ENCODE peak calls at places on chromosomes 16 and 17, in nine cellular contexts. One of them, this sample, is unnamed.
A peak's percentile ranks its signal among the peaks of the same experiment; 100 is the strongest.

GRCh38 chr16:69520800-69521602 is 44.8 kb upstream of the NFAT5 start:
- DNase-seq in A673: no peak
- DNase-seq in chondrocyte: no peak
- DNase-seq in kidney epithelial cell: no peak
- DNase-seq in neural progenitor cell: no peak
- DNase-seq in A549: no peak
- DNase-seq in thoracic aorta: no peak
- DNase-seq in WTC11: no peak
- DNase-seq in cardiac fibroblast: peak; percentile 18
- DNase-seq in this sample: no peak

GRCh38 chr17:728911-729310 is 3.5 kb upstream of the TLCD3A start:
- DNase-seq in WTC11: no peak
- DNase-seq in chondrocyte: no peak
- DNase-seq in kidney epithelial cell: no peak
- DNase-seq in A549: no peak
- DNase-seq in cardiac fibroblast: no peak
- DNase-seq in A673: no peak
- DNase-seq in thoracic aorta: no peak
- DNase-seq in neural progenitor cell: no peak
- DNase-seq in this sample: no peak

GRCh38 chr17:17784599-17785264 is 52.1 kb downstream of the SREBF1 start:
- DNase-seq in thoracic aorta: no peak
- DNase-seq in WTC11: no peak
- DNase-seq in cardiac fibroblast: no peak
- DNase-seq in kidney epithelial cell: no peak
- DNase-seq in A673: peak; percentile 81
- DNase-seq in A549: peak; percentile 71
- DNase-seq in chondrocyte: peak; percentile 81
- DNase-seq in neural progenitor cell: peak; percentile 56
- DNase-seq in this sample: no peak

GRCh38 chr16:73228649-73229048 is 180.7 kb upstream of the ZFHX3 start:
- DNase-seq in kidney epithelial cell: no peak
- DNase-seq in neural progenitor cell: no peak
- DNase-seq in WTC11: no peak
- DNase-seq in chondrocyte: no peak
- DNase-seq in cardiac fibroblast: peak; percentile 90
- DNase-seq in A549: no peak
- DNase-seq in A673: no peak
- DNase-seq in thoracic aorta: no peak
- DNase-seq in this sample: no peak

GRCh38 chr16:75065149-75065807 is 51.3 kb downstream of the LDHD start:
- DNase-seq in A549: peak; percentile 33
- DNase-seq in cardiac fibroblast: no peak
- DNase-seq in kidney epithelial cell: no peak
- DNase-seq in neural progenitor cell: no peak
- DNase-seq in chondrocyte: no peak
- DNase-seq in A673: no peak
- DNase-seq in thoracic aorta: no peak
- DNase-seq in WTC11: no peak
- DNase-seq in this sample: no peak

GRCh38 chr16:2753523-2754020 is 1.1 kb downstream of the SRRM2 start:
- DNase-seq in chondrocyte: no peak
- DNase-seq in kidney epithelial cell: no peak
- DNase-seq in WTC11: no peak
- DNase-seq in A549: no peak
- DNase-seq in A673: no peak
- DNase-seq in neural progenitor cell: peak; percentile 35
- DNase-seq in thoracic aorta: no peak
- DNase-seq in cardiac fibroblast: peak; percentile 19
- DNase-seq in this sample: no peak

GRCh38 chr17:79815836-79816371 is 19.0 kb upstream of the CBX8 start:
- DNase-seq in A673: no peak
- DNase-seq in neural progenitor cell: peak; percentile 42
- DNase-seq in thoracic aorta: no peak
- DNase-seq in WTC11: no peak
- DNase-seq in chondrocyte: no peak
- DNase-seq in kidney epithelial cell: no peak
- DNase-seq in A549: no peak
- DNase-seq in cardiac fibroblast: no peak
- DNase-seq in this sample: no peak

GRCh38 chr16:85554791-85555548 is 58.2 kb upstream of the GSE1 start:
- DNase-seq in cardiac fibroblast: peak; percentile 82
- DNase-seq in A549: peak; percentile 52
- DNase-seq in kidney epithelial cell: no peak
- DNase-seq in WTC11: no peak
- DNase-seq in A673: peak; percentile 78
- DNase-seq in chondrocyte: no peak
- DNase-seq in neural progenitor cell: peak; percentile 62
- DNase-seq in thoracic aorta: peak; percentile 53
- DNase-seq in this sample: no peak

GRCh38 chr16:49644143-49644460 is 211.8 kb downstream of the ZNF423 start:
- DNase-seq in A673: peak; percentile 60
- DNase-seq in cardiac fibroblast: peak; percentile 59
- DNase-seq in chondrocyte: no peak
- DNase-seq in thoracic aorta: no peak
- DNase-seq in WTC11: no peak
- DNase-seq in neural progenitor cell: peak; percentile 21
- DNase-seq in A549: no peak
- DNase-seq in kidney epithelial cell: no peak
- DNase-seq in this sample: no peak

GRCh38 chr16:22065252-22065651 is 27.1 kb upstream of the VWA3A start:
- DNase-seq in A549: no peak
- DNase-seq in neural progenitor cell: no peak
- DNase-seq in thoracic aorta: no peak
- DNase-seq in kidney epithelial cell: no peak
- DNase-seq in cardiac fibroblast: no peak
- DNase-seq in WTC11: no peak
- DNase-seq in chondrocyte: no peak
- DNase-seq in A673: no peak
- DNase-seq in this sample: no peak

GRCh38 chr17:48526986-48527741 is 3.6 kb downstream of the HOXB1 start:
- DNase-seq in neural progenitor cell: peak; percentile 77
- DNase-seq in A673: no peak
- DNase-seq in kidney epithelial cell: no peak
- DNase-seq in A549: no peak
- DNase-seq in chondrocyte: no peak
- DNase-seq in thoracic aorta: no peak
- DNase-seq in WTC11: peak; percentile 75
- DNase-seq in cardiac fibroblast: no peak
- DNase-seq in this sample: no peak

GRCh38 chr17:41666336-41666680 is 22.4 kb upstream of the EIF1 start:
- DNase-seq in cardiac fibroblast: peak; percentile 55
- DNase-seq in neural progenitor cell: peak; percentile 41
- DNase-seq in A673: peak; percentile 44
- DNase-seq in chondrocyte: no peak
- DNase-seq in A549: peak; percentile 73
- DNase-seq in thoracic aorta: no peak
- DNase-seq in kidney epithelial cell: no peak
- DNase-seq in WTC11: no peak
- DNase-seq in this sample: no peak

GRCh38 chr17:57086069-57086930 is 1.3 kb downstream of the AKAP1 start:
- DNase-seq in cardiac fibroblast: no peak
- DNase-seq in neural progenitor cell: peak; percentile 47
- DNase-seq in WTC11: peak; percentile 36
- DNase-seq in kidney epithelial cell: no peak
- DNase-seq in A549: peak; percentile 52
- DNase-seq in thoracic aorta: no peak
- DNase-seq in A673: peak; percentile 40
- DNase-seq in chondrocyte: no peak
- DNase-seq in this sample: no peak

GRCh38 chr17:57323391-57323790 is 67.1 kb downstream of the MSI2 start:
- DNase-seq in WTC11: no peak
- DNase-seq in chondrocyte: no peak
- DNase-seq in A673: no peak
- DNase-seq in thoracic aorta: no peak
- DNase-seq in kidney epithelial cell: no peak
- DNase-seq in neural progenitor cell: no peak
- DNase-seq in cardiac fibroblast: no peak
- DNase-seq in A549: no peak
- DNase-seq in this sample: no peak

GRCh38 chr17:7435676-7436555 is 681 bp downstream of the TMEM102 start:
- DNase-seq in chondrocyte: no peak
- DNase-seq in WTC11: peak; percentile 68
- DNase-seq in A673: peak; percentile 78
- DNase-seq in thoracic aorta: no peak
- DNase-seq in cardiac fibroblast: no peak
- DNase-seq in A549: peak; percentile 65
- DNase-seq in neural progenitor cell: peak; percentile 63
- DNase-seq in kidney epithelial cell: no peak
- DNase-seq in this sample: no peak

GRCh38 chr17:31803494-31804213 is 55.4 kb downstream of the COPRS start:
- DNase-seq in neural progenitor cell: no peak
- DNase-seq in A673: no peak
- DNase-seq in kidney epithelial cell: no peak
- DNase-seq in chondrocyte: no peak
- DNase-seq in WTC11: no peak
- DNase-seq in thoracic aorta: no peak
- DNase-seq in cardiac fibroblast: no peak
- DNase-seq in A549: peak; percentile 72
- DNase-seq in this sample: no peak

GRCh38 chr17:32483451-32484019 is 3.3 kb upstream of the CDK5R1 start:
- DNase-seq in thoracic aorta: no peak
- DNase-seq in chondrocyte: peak; percentile 71
- DNase-seq in neural progenitor cell: peak; percentile 91
- DNase-seq in WTC11: peak; percentile 59
- DNase-seq in cardiac fibroblast: peak; percentile 94
- DNase-seq in A673: peak; percentile 75
- DNase-seq in A549: peak; percentile 70
- DNase-seq in kidney epithelial cell: no peak
- DNase-seq in this sample: peak; percentile 57

DNA sequence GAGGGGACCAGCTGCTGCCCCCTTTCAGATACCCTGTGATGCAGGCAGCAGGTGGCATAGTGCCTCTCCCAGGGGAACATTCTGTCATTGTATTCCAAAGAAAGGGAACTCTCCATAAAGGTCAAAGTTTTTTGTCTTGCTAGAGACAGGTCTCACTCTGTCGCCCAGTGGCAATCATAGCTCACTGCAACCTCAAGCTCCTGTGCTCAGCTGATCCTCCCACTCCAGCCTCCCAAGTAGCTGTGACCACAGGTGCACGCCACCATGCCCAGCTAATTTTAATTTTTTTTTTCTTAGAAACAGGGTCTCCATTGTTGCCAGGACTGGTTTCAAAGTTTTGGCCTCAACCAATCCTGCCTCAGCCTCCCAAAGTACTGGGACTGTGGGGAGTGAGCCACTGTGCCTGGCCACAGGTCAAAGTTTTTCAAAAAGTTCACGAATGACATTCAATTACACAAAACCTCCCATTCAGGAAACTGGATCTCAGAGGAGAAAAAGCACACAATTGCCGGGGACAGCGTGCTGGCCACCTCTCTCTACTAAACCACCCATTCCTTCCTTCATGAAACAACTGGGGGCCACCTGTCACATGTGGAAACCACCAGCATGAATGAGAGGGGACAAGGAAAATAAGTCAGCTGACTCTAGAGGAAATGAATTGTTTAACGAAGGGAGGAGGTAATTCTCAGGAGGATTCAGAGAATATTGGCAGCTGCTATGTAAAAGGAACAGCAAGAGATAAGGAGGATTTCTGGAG is 80.0 kb downstream of the MARCHF10 start:
- DNase-seq in thoracic aorta: no peak
- DNase-seq in WTC11: no peak
- DNase-seq in A549: peak; percentile 53
- DNase-seq in A673: no peak
- DNase-seq in neural progenitor cell: no peak
- DNase-seq in kidney epithelial cell: no peak
- DNase-seq in chondrocyte: no peak
- DNase-seq in cardiac fibroblast: no peak
- DNase-seq in this sample: no peak
- TF ChIP-seq CTCF in thoracic aorta: no peak
- TF ChIP-seq CTCF in WTC11: no peak
- TF ChIP-seq CTCF in A549: no peak
- TF ChIP-seq CTCF in A673: no peak
- TF ChIP-seq CTCF in neural progenitor cell: peak; percentile 9
- TF ChIP-seq CTCF in kidney epithelial cell: no peak
- TF ChIP-seq CTCF in chondrocyte: no peak
- TF ChIP-seq CTCF in cardiac fibroblast: no peak
- TF ChIP-seq CTCF in this sample: no peak

DNA sequence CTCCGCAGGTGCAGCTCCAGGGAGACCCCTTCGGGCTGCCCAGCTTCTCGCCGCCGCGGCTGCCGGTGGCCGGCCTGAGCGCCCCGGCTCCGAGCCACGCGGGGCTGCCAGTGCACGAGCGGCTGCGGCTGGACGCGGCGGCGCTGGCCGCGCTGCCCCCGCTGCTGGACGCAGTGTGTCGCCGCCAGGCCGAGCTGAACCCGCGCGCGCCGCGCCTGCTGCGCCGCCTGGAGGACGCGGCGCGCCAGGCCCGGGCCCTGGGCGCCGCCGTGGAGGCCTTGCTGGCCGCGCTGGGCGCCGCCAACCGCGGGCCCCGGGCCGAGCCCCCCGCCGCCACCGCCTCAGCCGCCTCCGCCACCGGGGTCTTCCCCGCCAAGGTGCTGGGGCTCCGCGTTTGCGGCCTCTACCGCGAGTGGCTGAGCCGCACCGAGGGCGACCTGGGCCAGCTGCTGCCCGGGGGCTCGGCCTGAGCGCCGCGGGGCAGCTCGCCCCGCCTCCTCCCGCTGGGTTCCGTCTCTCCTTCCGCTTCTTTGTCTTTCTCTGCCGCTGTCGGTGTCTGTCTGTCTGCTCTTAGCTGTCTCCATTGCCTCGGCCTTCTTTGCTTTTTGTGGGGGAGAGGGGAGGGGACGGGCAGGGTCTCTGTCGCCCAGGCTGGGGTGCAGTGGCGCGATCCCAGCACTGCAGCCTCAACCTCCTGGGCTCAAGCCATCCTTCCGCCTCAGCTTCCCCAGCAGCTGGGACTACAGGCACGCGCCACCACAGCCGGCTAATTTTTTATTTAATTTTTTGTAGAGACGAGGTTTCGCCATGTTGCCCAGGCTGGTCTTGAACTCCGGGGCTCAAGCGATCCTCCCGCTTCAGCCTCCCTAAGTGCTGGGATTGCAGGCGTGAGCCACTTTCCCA is 5.9 kb downstream of the CTF1 start:
- DNase-seq in cardiac fibroblast: peak; percentile 73
- DNase-seq in thoracic aorta: no peak
- DNase-seq in chondrocyte: no peak
- DNase-seq in kidney epithelial cell: no peak
- DNase-seq in A673: peak; percentile 73
- DNase-seq in WTC11: peak; percentile 61
- DNase-seq in A549: peak; percentile 77
- DNase-seq in neural progenitor cell: peak; percentile 92
- DNase-seq in this sample: no peak
- TF ChIP-seq CTCF in cardiac fibroblast: no peak
- TF ChIP-seq CTCF in thoracic aorta: peak; percentile 13
- TF ChIP-seq CTCF in chondrocyte: peak; percentile 54
- TF ChIP-seq CTCF in kidney epithelial cell: no peak
- TF ChIP-seq CTCF in A673: no peak
- TF ChIP-seq CTCF in WTC11: no peak
- TF ChIP-seq CTCF in A549: peak; percentile 79
- TF ChIP-seq CTCF in neural progenitor cell: no peak
- TF ChIP-seq CTCF in this sample: no peak

GRCh38 chr16:13919330-13919682 is 648 bp upstream of the ERCC4 start:
- DNase-seq in A549: no peak
- DNase-seq in A673: peak; percentile 62
- DNase-seq in kidney epithelial cell: no peak
- DNase-seq in chondrocyte: no peak
- DNase-seq in WTC11: no peak
- DNase-seq in neural progenitor cell: peak; percentile 42
- DNase-seq in cardiac fibroblast: peak; percentile 77
- DNase-seq in thoracic aorta: no peak
- DNase-seq in this sample: no peak
- TF ChIP-seq CTCF in A549: no peak
- TF ChIP-seq CTCF in A673: no peak
- TF ChIP-seq CTCF in kidney epithelial cell: peak; percentile 37
- TF ChIP-seq CTCF in chondrocyte: no peak
- TF ChIP-seq CTCF in WTC11: no peak
- TF ChIP-seq CTCF in neural progenitor cell: no peak
- TF ChIP-seq CTCF in cardiac fibroblast: peak; percentile 37
- TF ChIP-seq CTCF in thoracic aorta: no peak
- TF ChIP-seq CTCF in this sample: peak; percentile 33

GRCh38 chr16:48511071-48511540 is 98.9 kb downstream of the N4BP1 start:
- DNase-seq in neural progenitor cell: peak; percentile 25
- DNase-seq in kidney epithelial cell: no peak
- DNase-seq in thoracic aorta: no peak
- DNase-seq in chondrocyte: peak; percentile 74
- DNase-seq in cardiac fibroblast: peak; percentile 79
- DNase-seq in A549: no peak
- DNase-seq in WTC11: no peak
- DNase-seq in A673: no peak
- DNase-seq in this sample: no peak
- TF ChIP-seq CTCF in neural progenitor cell: no peak
- TF ChIP-seq CTCF in kidney epithelial cell: no peak
- TF ChIP-seq CTCF in thoracic aorta: no peak
- TF ChIP-seq CTCF in chondrocyte: no peak
- TF ChIP-seq CTCF in cardiac fibroblast: no peak
- TF ChIP-seq CTCF in A549: no peak
- TF ChIP-seq CTCF in WTC11: no peak
- TF ChIP-seq CTCF in A673: no peak
- TF ChIP-seq CTCF in this sample: no peak

This sample was measured in AG09319.